ENCODE peak calls at places on chromosomes 1 and 21, in seven cellular contexts. O is GM12891, Y is A549, L is endothelial cell of umbilical vein, X is IMR-90, W is sigmoid colon, U is tibial nerve. H is an unnamed sample.

GRCh38 chr1:53608676-53609075 is 130.3 kb downstream of the GLIS1 start:
- DNase-seq in O (no peak), Y (no peak), L (no peak), X (no peak), W (no peak), U (no peak), H (no peak)

GRCh38 chr1:91608876-91609275 is 108.2 kb downstream of the CDC7 start:
- DNase-seq in O (no peak), Y (no peak), L (no peak), X (peak; percentile 96), W (no peak), U (no peak), H (no peak)

GRCh38 chr1:59494145-59494824 is 197.4 kb downstream of the FGGY start:
- DNase-seq in O (no peak), Y (no peak), L (no peak), X (no peak), W (no peak), U (no peak), H (no peak)

GRCh38 chr1:98906361-98906760 is 98.3 kb downstream of the PLPPR5 start:
- DNase-seq in O (no peak), Y (no peak), L (peak; percentile 79), X (no peak), W (no peak), U (no peak), H (no peak)

GRCh38 chr1:37808369-37809319 is 636 bp upstream of the YRDC start:
- DNase-seq in O (no peak), Y (peak; percentile 75), L (peak; percentile 59), X (peak; percentile 76), W (peak; percentile 86), U (peak; percentile 15), H (peak; percentile 88)

GRCh38 chr1:30318413-30318812 is 405.0 kb downstream of the MATN1 start:
- DNase-seq in O (no peak), Y (no peak), L (no peak), X (no peak), W (no peak), U (no peak), H (no peak)

GRCh38 chr1:45452503-45452902 is 38.5 kb downstream of the TESK2 start:
- DNase-seq in O (no peak), Y (no peak), L (no peak), X (no peak), W (no peak), U (no peak), H (no peak)

GRCh38 chr1:6614019-6614952 is 755 bp downstream of the PHF13 start:
- DNase-seq in O (peak; percentile 86), Y (no peak), L (peak; percentile 19), X (peak; percentile 21), W (peak; percentile 82), U (no peak), H (peak; percentile 72)

GRCh38 chr1:55894521-55894920 is 679.4 kb upstream of the USP24 start:
- DNase-seq in O (no peak), Y (no peak), L (peak; percentile 4), X (peak; percentile 35), W (no peak), U (no peak), H (no peak)

GRCh38 chr21:39313457-39314154 is at the start of gene BRWD1:
- DNase-seq in O (peak; percentile 73), Y (peak; percentile 40), L (peak; percentile 76), X (peak; percentile 81), W (peak; percentile 93), U (peak; percentile 63), H (peak; percentile 97)

GRCh38 chr1:156513189-156513588 is 12.6 kb upstream of the MEF2D start:
- DNase-seq in O (no peak), Y (no peak), L (no peak), X (peak; percentile 53), W (peak; percentile 80), U (no peak), H (no peak)

GRCh38 chr1:118948351-118948750 is 39.8 kb downstream of the TBX15 start:
- DNase-seq in O (no peak), Y (no peak), L (no peak), X (no peak), W (no peak), U (no peak), H (no peak)

GRCh38 chr1:202023033-202023433 is 12.6 kb downstream of the ELF3 start:
- DNase-seq in O (no peak), Y (no peak), L (no peak), X (no peak), W (no peak), U (no peak), H (no peak)

GRCh38 chr1:59976194-59977074 is 49.9 kb upstream of the CYP2J2 start:
- DNase-seq in O (peak; percentile 25), Y (peak; percentile 36), L (peak; percentile 63), X (peak; percentile 26), W (peak; percentile 75), U (peak; percentile 65), H (peak; percentile 59)

GRCh38 chr1:63920154-63921117 is 146.6 kb downstream of the ROR1 start:
- DNase-seq in O (no peak), Y (peak; percentile 48), L (peak; percentile 35), X (peak; percentile 89), W (no peak), U (no peak), H (no peak)

GRCh38 chr1:229882621-229883020 is 184.4 kb upstream of the GALNT2 start:
- DNase-seq in O (no peak), Y (no peak), L (no peak), X (no peak), W (no peak), U (no peak), H (no peak)

GRCh38 chr21:35840949-35841348 is 219.4 kb downstream of the SETD4 start:
- DNase-seq in O (no peak), Y (no peak), L (no peak), X (no peak), W (no peak), U (no peak), H (no peak)

GRCh38 chr21:33841561-33841960 is 74.0 kb downstream of the ATP5PO start:
- DNase-seq in O (no peak), Y (no peak), L (no peak), X (no peak), W (no peak), U (no peak), H (no peak)

GRCh38 chr1:44803312-44804095 is 3.3 kb downstream of the PLK3 start:
- DNase-seq in O (no peak), Y (no peak), L (no peak), X (no peak), W (peak; percentile 57), U (no peak), H (no peak)

DNA sequence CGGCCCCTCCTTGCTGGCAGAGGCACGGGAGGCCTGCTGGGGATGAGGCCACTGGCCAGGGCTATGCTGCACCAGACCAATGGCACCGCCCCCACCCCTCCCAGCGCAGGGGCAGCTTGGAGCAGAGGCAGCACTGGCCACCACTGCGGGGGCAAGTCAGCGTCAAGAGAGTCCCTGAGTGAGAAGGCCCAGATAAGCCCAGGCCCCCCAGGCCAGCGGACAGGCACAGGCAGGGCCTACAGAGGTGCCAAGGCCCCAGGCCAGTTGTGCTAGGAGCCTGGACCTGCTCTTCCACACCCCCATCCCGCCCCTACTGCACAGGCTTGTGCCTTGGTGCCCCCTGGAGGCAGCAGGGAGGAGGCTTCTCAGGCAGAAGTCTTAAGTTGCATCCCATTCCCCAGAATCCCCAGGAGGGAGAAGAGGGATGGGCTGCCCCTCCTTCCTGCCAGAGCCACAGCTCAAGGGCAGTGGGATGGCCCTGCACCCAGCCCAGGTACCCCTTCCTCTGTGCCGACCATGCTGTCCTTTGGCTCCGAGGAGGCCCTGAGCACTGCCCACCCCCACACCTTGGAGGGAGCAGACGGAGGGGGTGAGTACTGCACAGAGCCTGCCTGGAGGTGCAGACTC is 35.8 kb downstream of the EPHX1 start:
- DNase-seq in O (peak; percentile 44), Y (peak; percentile 72), L (peak; percentile 70), X (peak; percentile 75), W (peak; percentile 93), U (peak; percentile 61), H (peak; percentile 79)
- TF ChIP-seq POLR2A in O (no peak), Y (no peak), L (no peak), X (peak; percentile 54), W (no peak), U (no peak), H (no peak)

DNA sequence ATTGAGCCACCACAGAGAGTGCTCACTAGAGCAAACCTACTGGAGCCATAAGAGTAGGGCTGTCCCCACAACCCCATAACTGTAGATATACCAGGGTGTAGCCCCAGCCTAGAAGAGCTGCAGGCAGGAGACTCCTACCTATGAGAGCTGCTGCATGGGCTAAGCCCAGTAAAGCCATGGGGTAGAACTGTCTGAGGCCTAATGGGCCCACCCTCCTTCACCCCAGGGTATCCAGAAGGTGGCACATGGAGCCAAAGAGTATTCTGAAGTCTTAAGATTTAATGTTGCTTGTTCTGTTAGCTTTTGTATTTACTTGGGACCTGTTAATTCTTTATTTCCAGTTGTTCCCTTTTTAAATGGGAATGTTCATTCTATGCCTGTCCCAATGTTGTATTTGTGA is 1193.7 kb upstream of the ADGRL2 start:
- DNase-seq in O (no peak), Y (no peak), L (no peak), X (no peak), W (no peak), U (no peak), H (no peak)
- TF ChIP-seq POLR2A in O (no peak), Y (no peak), L (no peak), X (no peak), W (no peak), U (no peak), H (no peak)

DNA sequence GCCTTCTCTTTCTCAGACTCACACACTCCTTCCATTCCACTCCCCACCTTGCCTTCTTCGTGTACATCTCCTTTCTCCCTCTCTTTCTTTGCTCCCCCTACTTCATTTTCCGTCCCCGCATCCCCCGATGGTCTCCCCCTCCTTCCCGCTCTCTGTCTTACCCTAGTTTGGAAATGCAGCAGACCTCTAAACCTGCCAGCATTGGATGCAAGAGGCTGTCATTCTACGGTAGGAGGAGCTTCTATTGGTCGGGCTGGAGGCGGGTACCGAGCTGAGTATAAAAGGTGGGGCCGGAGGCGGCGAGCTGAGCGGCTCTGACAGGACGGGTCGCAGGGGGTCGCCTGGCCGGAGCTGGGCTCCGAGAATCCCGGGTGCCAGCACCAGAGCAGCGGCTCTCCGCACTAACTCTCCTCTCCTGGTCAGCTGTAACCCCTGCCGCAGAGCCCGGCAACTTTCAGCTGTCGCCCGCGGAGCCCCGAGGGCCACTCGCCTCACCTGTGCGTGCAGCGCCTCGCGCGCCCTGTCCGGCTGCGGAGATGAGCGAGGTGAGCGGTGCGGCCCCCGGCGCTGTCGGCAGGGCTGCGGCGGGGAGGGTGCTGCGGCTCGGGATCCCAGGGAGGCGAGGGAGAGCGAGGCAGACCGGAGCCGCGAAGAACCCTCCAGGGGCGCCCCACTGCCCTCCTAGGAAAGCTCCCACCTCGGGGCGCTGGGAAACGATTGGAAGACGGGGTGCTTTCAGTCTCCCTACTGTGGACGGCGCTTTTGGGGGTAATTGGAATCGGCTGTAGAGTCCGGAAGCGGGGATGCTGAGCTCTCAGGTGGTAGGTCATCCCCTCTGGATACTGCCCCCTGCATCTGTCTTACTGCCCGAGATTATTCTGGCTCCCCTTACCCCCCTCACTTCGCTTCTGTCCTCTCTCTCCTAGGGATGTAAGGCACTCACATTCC is at the start of gene PCP4L1:
- DNase-seq in O (peak; percentile 73), Y (peak; percentile 73), L (peak; percentile 47), X (peak; percentile 33), W (peak; percentile 84), U (no peak), H (no peak)
- TF ChIP-seq POLR2A in O (no peak), Y (no peak), L (no peak), X (no peak), W (no peak), U (no peak), H (no peak)

DNA sequence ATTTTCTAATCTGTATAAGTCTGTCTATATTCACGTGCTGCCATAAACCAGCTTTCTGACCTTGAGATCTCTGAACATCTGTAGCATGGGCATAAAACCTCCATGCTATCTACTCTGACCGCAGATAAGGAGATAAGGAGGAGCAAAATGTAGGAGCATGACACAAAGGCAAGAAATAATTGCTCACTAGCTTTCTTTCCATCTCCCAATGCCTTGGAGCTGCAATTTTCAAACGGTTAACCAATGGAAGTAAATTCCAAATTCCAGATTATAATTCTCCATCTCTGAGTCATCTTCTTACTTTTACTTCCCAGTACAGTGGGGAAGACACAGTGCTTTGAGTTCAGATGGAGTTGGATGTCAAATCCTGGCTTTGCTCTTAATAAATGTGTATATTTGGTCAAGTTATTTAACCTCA is 41.6 kb downstream of the CD58 start:
- DNase-seq in O (no peak), Y (no peak), L (no peak), X (peak; percentile 20), W (no peak), U (no peak), H (no peak)
- TF ChIP-seq POLR2A in O (peak; percentile 61), Y (no peak), L (no peak), X (no peak), W (no peak), U (no peak), H (no peak)